ENCODE peak calls at places on chromosomes 11 and 22, in nine cellular contexts. F is spleen, R is neural progenitor cell, A is sigmoid colon, N is substantia nigra, I is mesendoderm, P is heart right ventricle, X is RWPE1, L is mammary epithelial cell. E is an unnamed sample.
A peak's percentile ranks its signal among the peaks of the same experiment; 100 is the strongest.

GRCh38 chr11:64457416-64458010 is 98.6 kb downstream of the RPS6KA4 start:
- DNase-seq in F (peak; percentile 40), R (no peak), A (peak; percentile 53), N (no peak), I (no peak), P (no peak), X (no peak), L (no peak), E (no peak)

GRCh38 chr11:1232328-1233321 is 9.8 kb downstream of the MUC5B start:
- DNase-seq in F (peak; percentile 63), R (no peak), A (peak; percentile 50), N (no peak), I (no peak), P (no peak), X (no peak), L (no peak), E (peak; percentile 32)

GRCh38 chr11:616320-617220 is 820 bp upstream of the IRF7 start:
- DNase-seq in F (peak; percentile 84), R (no peak), A (peak; percentile 74), N (no peak), I (no peak), P (no peak), X (no peak), L (no peak), E (no peak)

GRCh38 chr11:61069427-61069826 is 32.9 kb upstream of the CD5 start:
- DNase-seq in F (no peak), R (no peak), A (peak; percentile 13), N (no peak), I (no peak), P (no peak), X (no peak), L (no peak), E (no peak)

GRCh38 chr11:85682330-85683305 is 3.4 kb downstream of the CCDC89 start:
- DNase-seq in F (peak; percentile 85), R (no peak), A (peak; percentile 84), N (peak; percentile 11), I (no peak), P (peak; percentile 72), X (no peak), L (no peak), E (peak; percentile 65)

GRCh38 chr22:29359469-29359868 is 28.9 kb downstream of the AP1B1 start:
- DNase-seq in F (peak; percentile 79), R (peak; percentile 71), A (peak; percentile 85), N (no peak), I (peak; percentile 67), P (peak; percentile 64), X (peak; percentile 11), L (no peak), E (peak; percentile 52)

GRCh38 chr22:38504731-38505594 is 1.1 kb downstream of the DDX17 start:
- DNase-seq in F (peak; percentile 90), R (peak; percentile 29), A (peak; percentile 78), N (no peak), I (peak; percentile 82), P (peak; percentile 63), X (peak; percentile 13), L (peak; percentile 54), E (peak; percentile 68)

GRCh38 chr11:57432714-57433163 is 5.8 kb upstream of the SLC43A3 start:
- DNase-seq in F (no peak), R (no peak), A (no peak), N (no peak), I (no peak), P (no peak), X (no peak), L (peak; percentile 77), E (no peak)

GRCh38 chr22:47691152-47691895 is 928.9 kb downstream of the TBC1D22A start:
- DNase-seq in F (no peak), R (no peak), A (no peak), N (no peak), I (no peak), P (no peak), X (no peak), L (no peak), E (no peak)

GRCh38 chr22:46349238-46349637 is 13.7 kb downstream of the TRMU start:
- DNase-seq in F (peak; percentile 53), R (no peak), A (no peak), N (no peak), I (no peak), P (no peak), X (no peak), L (no peak), E (peak; percentile 66)

GRCh38 chr11:130442728-130443127 is 5.7 kb upstream of the ADAMTS15 start:
- DNase-seq in F (no peak), R (no peak), A (no peak), N (no peak), I (no peak), P (no peak), X (no peak), L (no peak), E (no peak)

GRCh38 chr11:82895437-82896091 is 4.7 kb downstream of the PRCP start:
- DNase-seq in F (no peak), R (no peak), A (no peak), N (no peak), I (no peak), P (no peak), X (no peak), L (no peak), E (no peak)

GRCh38 chr11:83025267-83025704 is 46.4 kb downstream of the RAB30 start:
- DNase-seq in F (no peak), R (no peak), A (no peak), N (no peak), I (no peak), P (no peak), X (no peak), L (no peak), E (no peak)

GRCh38 chr11:70628176-70628860 is 230.0 kb downstream of the CTTN start:
- DNase-seq in F (no peak), R (no peak), A (no peak), N (no peak), I (no peak), P (no peak), X (no peak), L (no peak), E (no peak)

GRCh38 chr11:114284021-114284420 is 12.2 kb upstream of the NNMT start:
- DNase-seq in F (peak; percentile 78), R (no peak), A (no peak), N (no peak), I (no peak), P (no peak), X (no peak), L (no peak), E (no peak)

GRCh38 chr11:1203505-1204271 is 19.2 kb upstream of the MUC5B start:
- DNase-seq in F (peak; percentile 71), R (no peak), A (peak; percentile 65), N (no peak), I (no peak), P (no peak), X (no peak), L (no peak), E (peak; percentile 11)

GRCh38 chr11:133991101-133991500 is 34.3 kb upstream of the IGSF9B start:
- DNase-seq in F (no peak), R (no peak), A (no peak), N (no peak), I (no peak), P (no peak), X (no peak), L (no peak), E (no peak)
- H3K27ac ChIP-seq in F (no peak overlapping the region), R (no peak overlapping the region), A (no peak overlapping the region), N (no peak overlapping the region), I (no peak overlapping the region), P (no peak overlapping the region), X (no peak overlapping the region), L (no peak overlapping the region), E (no peak overlapping the region)

DNA sequence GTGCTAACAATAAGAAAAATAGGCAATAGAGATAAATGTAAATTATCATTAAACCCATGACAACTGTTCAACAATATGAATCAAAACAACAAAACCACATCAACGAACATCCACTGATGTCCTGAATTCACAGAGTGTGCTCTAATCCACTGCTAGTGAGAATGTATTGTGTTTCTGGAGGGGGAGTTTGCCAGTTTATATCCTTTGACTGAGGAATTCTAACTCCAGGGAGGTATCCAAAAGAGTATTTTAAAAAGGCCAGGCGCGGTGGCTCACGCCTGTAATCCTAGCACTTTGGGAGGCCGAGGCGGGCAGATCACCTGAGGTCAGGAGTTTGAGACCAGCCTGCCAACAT is 1.7 kb upstream of the WEE1 start:
- DNase-seq in F (no peak), R (no peak), A (no peak), N (no peak), I (no peak), P (no peak), X (no peak), L (no peak), E (no peak)
- H3K27ac ChIP-seq in F (no peak overlapping the region), R (no peak overlapping the region), A (no peak overlapping the region), N (no peak overlapping the region), I (no peak overlapping the region), P (no peak overlapping the region), X (peak overlapping the region; percentile 97), L (peak overlapping the region; percentile 6), E (no peak overlapping the region)

GRCh38 chr22:17912942-17913704 is 111.2 kb downstream of the MICAL3 start:
- DNase-seq in F (no peak), R (no peak), A (peak; percentile 33), N (no peak), I (no peak), P (no peak), X (no peak), L (no peak), E (no peak)

GRCh38 chr22:17913705-17914282 is 110.6 kb downstream of the MICAL3 start:
- DNase-seq in F (no peak), R (no peak), A (no peak), N (no peak), I (no peak), P (no peak), X (no peak), L (no peak), E (no peak)

GRCh38 chr22:17911312-17911705 is 113.1 kb downstream of the MICAL3 start:
- DNase-seq in F (no peak), R (no peak), A (peak; percentile 20), N (no peak), I (no peak), P (no peak), X (no peak), L (no peak), E (no peak)

GRCh38 chr22:17910561-17911311 is 113.6 kb downstream of the MICAL3 start:
- DNase-seq in F (peak; percentile 81), R (peak; percentile 71), A (peak; percentile 94), N (no peak), I (peak; percentile 94), P (peak; percentile 83), X (peak; percentile 49), L (peak; percentile 70), E (no peak)

GRCh38 chr22:17911887-17912286 is 112.5 kb downstream of the MICAL3 start:
- DNase-seq in F (no peak), R (no peak), A (no peak), N (no peak), I (no peak), P (no peak), X (no peak), L (no peak), E (no peak)
- H3K27ac ChIP-seq in F (peak overlapping the region; percentile 69), R (no peak overlapping the region), A (peak overlapping the region; percentile 80), N (peak overlapping the region; percentile 94), I (no peak overlapping the region), P (peak overlapping the region; percentile 16), X (peak overlapping the region; percentile 83), L (no peak overlapping the region), E (no peak overlapping the region)

DNA sequence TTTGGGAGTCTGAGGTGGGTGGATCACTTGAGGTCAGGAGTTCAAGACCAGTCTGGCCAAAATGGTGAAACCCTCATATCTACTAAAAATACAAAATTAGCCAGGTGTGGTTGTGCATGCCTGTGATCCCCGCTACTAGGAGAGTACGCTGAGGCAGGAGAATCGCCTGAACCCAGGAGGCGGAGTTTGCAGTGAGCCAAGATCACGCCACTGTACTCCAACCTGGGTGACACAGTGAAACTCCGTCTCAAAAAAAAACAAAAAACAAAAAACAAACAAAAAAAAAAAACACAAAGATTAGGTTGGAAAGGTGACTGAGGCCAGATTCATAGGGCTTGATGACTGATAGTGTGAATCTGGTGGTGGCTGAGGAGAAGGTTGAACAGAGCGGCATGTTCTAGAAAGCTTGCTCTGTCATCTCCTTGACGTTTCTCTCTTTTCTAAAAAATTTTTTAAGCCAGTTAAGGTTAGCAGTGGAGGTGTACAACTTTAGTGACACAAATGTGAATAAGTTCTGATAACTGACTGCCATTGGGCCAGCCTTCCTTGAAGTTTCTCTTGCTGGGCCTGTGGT is 40.9 kb downstream of the TXN2 start:
- DNase-seq in F (no peak), R (no peak), A (no peak), N (no peak), I (no peak), P (no peak), X (no peak), L (no peak), E (no peak)
- H3K27ac ChIP-seq in F (no peak overlapping the region), R (no peak overlapping the region), A (no peak overlapping the region), N (no peak overlapping the region), I (no peak overlapping the region), P (no peak overlapping the region), X (peak overlapping the region; percentile 66), L (no peak overlapping the region), E (no peak overlapping the region)